ENCODE peak calls at places on chromosomes 12 and 14, in four cellular contexts. B is glomerular endothelial cell, N is RPMI7951, T is epithelial cell of esophagus. W is an unnamed sample.

GRCh38 chr12:64116969-64117368 is 105.1 kb downstream of the KICS2 start:
- DNase-seq in N (no peak), T (no peak), B (no peak), W (no peak)

GRCh38 chr14:29521526-29522137 is 406.0 kb downstream of the PRKD1 start:
- DNase-seq in N (peak), T (peak), B (no peak), W (peak)

GRCh38 chr14:86357866-86358265 is 827.9 kb downstream of the FLRT2 start:
- DNase-seq in B (no peak), T (no peak), N (no peak), W (no peak)

GRCh38 chr12:59318940-59319339 is 276.9 kb upstream of the SLC16A7 start:
- DNase-seq in N (no peak), T (no peak), B (no peak), W (no peak)

GRCh38 chr12:99352269-99352668 is 295.3 kb upstream of the GARIN6 start:
- DNase-seq in N (no peak), T (no peak), B (no peak), W (no peak)

GRCh38 chr12:105523164-105524057 is 192.9 kb downstream of the C12orf75 start:
- DNase-seq in B (no peak), N (peak), T (peak), W (no peak)

GRCh38 chr12:2960432-2960956 is 1.3 kb downstream of the TEAD4 start:
- DNase-seq in N (peak), T (peak), B (no peak), W (peak)

GRCh38 chr12:105590571-105590970 is 260.1 kb downstream of the C12orf75 start:
- DNase-seq in T (peak), B (no peak), N (no peak), W (no peak)

GRCh38 chr12:24230061-24230460 is 280.6 kb upstream of the SOX5 start:
- DNase-seq in T (no peak), B (no peak), N (no peak), W (no peak)

GRCh38 chr14:80047761-80048160 is 163.5 kb downstream of the DIO2 start:
- DNase-seq in N (no peak), T (no peak), B (no peak), W (no peak)

GRCh38 chr12:53713516-53713915 is 13.7 kb downstream of the CALCOCO1 start:
- DNase-seq in N (no peak), B (no peak), T (no peak), W (no peak)

GRCh38 chr12:117134059-117134458 is 34.8 kb upstream of the TESC start:
- DNase-seq in N (peak), T (no peak), B (no peak), W (no peak)

GRCh38 chr12:104671407-104672095 is 214.8 kb downstream of the CHST11 start:
- DNase-seq in B (peak), N (peak), T (peak), W (peak)

GRCh38 chr14:79649856-79650255 is 561.4 kb downstream of the DIO2 start:
- DNase-seq in B (no peak), N (no peak), T (no peak), W (no peak)

GRCh38 chr12:124695861-124696260 is 128.4 kb upstream of the NCOR2 start:
- DNase-seq in T (peak), B (no peak), N (peak), W (no peak)

GRCh38 chr12:73465106-73465505 is 1072.5 kb upstream of the ATXN7L3B start:
- DNase-seq in B (no peak), N (no peak), T (no peak), W (no peak)

GRCh38 chr14:94738786-94739185 is 31.1 kb downstream of the GSC start:
- DNase-seq in N (no peak), B (no peak), T (no peak), W (peak)

GRCh38 chr12:45464699-45465098 is 248.8 kb downstream of the ANO6 start:
- DNase-seq in B (no peak), T (peak), N (no peak), W (peak)

GRCh38 chr14:90783344-90783743 is 32.9 kb downstream of the TTC7B start:
- DNase-seq in B (no peak), T (no peak), N (no peak), W (no peak)

GRCh38 chr12:72476301-72476700 is 204.1 kb downstream of the TRHDE start:
- DNase-seq in N (no peak), B (no peak), T (no peak), W (no peak)

GRCh38 chr12:29509503-29509902 is 12.0 kb upstream of the OVCH1 start:
- DNase-seq in N (no peak), B (no peak), T (no peak), W (no peak)

GRCh38 chr14:64726585-64726890 is 22.3 kb downstream of the PLEKHG3 start:
- DNase-seq in B (no peak), T (peak), N (peak), W (peak)

GRCh38 chr12:19222566-19222965 is 93.0 kb downstream of the PLEKHA5 start:
- DNase-seq in T (no peak), B (no peak), N (no peak), W (no peak)

GRCh38 chr12:28415755-28416154 is 225.5 kb downstream of the CCDC91 start:
- DNase-seq in N (peak), T (peak), B (no peak), W (peak)

GRCh38 chr12:77746108-77746507 is 84.6 kb upstream of the NAV3 start:
- DNase-seq in B (no peak), N (peak), T (peak), W (peak)

GRCh38 chr14:93686313-93686712 is 102.0 kb downstream of the PRIMA1 start:
- DNase-seq in N (no peak), B (no peak), T (peak), W (peak)

GRCh38 chr14:95903616-95904107 is 27.0 kb downstream of the TUNAR start:
- DNase-seq in T (no peak), N (no peak), B (no peak), W (no peak)

W was measured in HT1080.